ENCODE peak calls at places on chromosome 18, in six cellular contexts. U is psoas muscle; S is trophoblast cell; R is effector memory CD4-positive, alpha-beta T cell; A is naive thymus-derived CD4-positive, alpha-beta T cell; P is IMR-90. T is an unnamed sample. For H3K27me3 and H3K4me1, the result is how much of the 10 kb centered on the place peaks cover.

GRCh38 chr18:36328916-36329315 is 31.4 kb downstream of the FHOD3 start:
- DNase-seq in U (no peak), S (no peak), R (no peak), A (no peak), P (no peak), T (no peak)

GRCh38 chr18:14189858-14190257 is 57.6 kb upstream of the ZNF519 start:
- DNase-seq in U (no peak), S (no peak), R (no peak), A (no peak), P (no peak), T (no peak)

GRCh38 chr18:58438161-58438983 is 190.5 kb downstream of the ALPK2 start:
- DNase-seq in U (no peak), S (no peak), R (no peak), A (no peak), P (peak), T (no peak)

GRCh38 chr18:54696616-54697293 is 105.7 kb downstream of the DYNAP start:
- DNase-seq in U (no peak), S (no peak), R (no peak), A (no peak), P (no peak), T (no peak)

GRCh38 chr18:50190236-50190635 is 4.7 kb downstream of the MYO5B start:
- DNase-seq in U (no peak), S (no peak), R (no peak), A (no peak), P (no peak), T (no peak)

GRCh38 chr18:31740180-31740579 is 20.5 kb downstream of the SLC25A52 start:
- DNase-seq in U (no peak), S (no peak), R (no peak), A (no peak), P (no peak), T (no peak)

GRCh38 chr18:34942975-34943374 is 98.2 kb upstream of the MAPRE2 start:
- DNase-seq in U (no peak), S (no peak), R (no peak), A (no peak), P (no peak), T (no peak)

GRCh38 chr18:39200153-39200552 is 1634.6 kb upstream of the CELF4 start:
- DNase-seq in U (no peak), S (no peak), R (no peak), A (no peak), P (no peak), T (no peak)

GRCh38 chr18:8299054-8299708 is 310.1 kb upstream of the RAB12 start:
- DNase-seq in U (no peak), S (no peak), R (no peak), A (no peak), P (no peak), T (no peak)

GRCh38 chr18:10252494-10252893 is 201.9 kb upstream of the APCDD1 start:
- DNase-seq in U (no peak), S (no peak), R (no peak), A (no peak), P (no peak), T (no peak)

GRCh38 chr18:54775686-54776085 is 52.6 kb upstream of the RAB27B start:
- DNase-seq in U (no peak), S (no peak), R (no peak), A (no peak), P (peak), T (no peak)

GRCh38 chr18:78986018-78986481 is 6.4 kb downstream of the SALL3 start:
- DNase-seq in U (no peak), S (no peak), R (no peak), A (no peak), P (no peak), T (no peak)

GRCh38 chr18:78983530-78983929 is 3.9 kb downstream of the SALL3 start:
- DNase-seq in U (no peak), S (no peak), R (no peak), A (no peak), P (no peak), T (no peak)

GRCh38 chr18:78981652-78981955 is 2.0 kb downstream of the SALL3 start:
- DNase-seq in U (no peak), S (no peak), R (no peak), A (no peak), P (no peak), T (no peak)

GRCh38 chr18:78982186-78982585 is 2.6 kb downstream of the SALL3 start:
- DNase-seq in U (no peak), S (no peak), R (no peak), A (no peak), P (no peak), T (no peak)

GRCh38 chr18:78984941-78985784 is 5.5 kb downstream of the SALL3 start:
- DNase-seq in U (no peak), S (no peak), R (no peak), A (peak), P (no peak), T (no peak)
- H3K27me3 ChIP-seq in U (under half), S (under half), R (under half), A (under half), P (under half), T (under half)

GRCh38 chr18:79965119-79965902 is 868 bp downstream of the HSBP1L1 start:
- DNase-seq in U (no peak), S (peak), R (no peak), A (peak), P (peak), T (peak)
- H3K4me3 ChIP-seq in U (peak), S (peak), R (peak), A (peak), P (peak), T (peak)

DNA sequence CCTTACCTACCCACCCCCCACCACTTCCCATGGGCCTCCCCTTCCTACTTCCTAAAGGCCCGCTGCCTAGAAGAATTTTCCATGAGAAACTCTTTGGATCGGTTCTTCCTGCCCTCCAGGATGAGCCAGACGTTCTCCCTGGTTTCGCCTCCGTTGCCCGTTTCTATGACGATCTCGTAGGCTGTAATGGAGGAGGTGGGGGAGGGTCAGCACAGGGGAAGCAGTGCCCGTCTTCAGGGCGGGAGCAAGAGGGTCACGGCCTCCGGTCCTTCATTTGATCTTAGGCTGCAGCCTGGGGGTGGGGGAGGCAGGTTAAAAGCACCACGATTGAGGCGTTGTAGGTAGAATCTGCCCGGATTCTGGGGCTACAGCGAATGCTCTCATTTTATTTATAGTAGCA is 172.0 kb downstream of the LOXHD1 start:
- DNase-seq in U (no peak), S (no peak), R (no peak), A (no peak), P (no peak), T (no peak)
- H3K4me1 ChIP-seq in U (under half), S (under half), R (under half), A (under half), P (under half), T (under half)

GRCh38 chr18:26479686-26480079 is 68.7 kb downstream of the KCTD1 start:
- DNase-seq in U (no peak), S (no peak), R (no peak), A (no peak), P (peak), T (no peak)

GRCh38 chr18:26480897-26481795 is 67.2 kb downstream of the KCTD1 start:
- DNase-seq in U (no peak), S (no peak), R (no peak), A (no peak), P (peak), T (no peak)

GRCh38 chr18:26479065-26479685 is 69.2 kb downstream of the KCTD1 start:
- DNase-seq in U (no peak), S (no peak), R (no peak), A (no peak), P (no peak), T (no peak)

GRCh38 chr18:26483633-26484032 is 64.7 kb downstream of the KCTD1 start:
- DNase-seq in U (no peak), S (no peak), R (no peak), A (no peak), P (no peak), T (no peak)

DNA sequence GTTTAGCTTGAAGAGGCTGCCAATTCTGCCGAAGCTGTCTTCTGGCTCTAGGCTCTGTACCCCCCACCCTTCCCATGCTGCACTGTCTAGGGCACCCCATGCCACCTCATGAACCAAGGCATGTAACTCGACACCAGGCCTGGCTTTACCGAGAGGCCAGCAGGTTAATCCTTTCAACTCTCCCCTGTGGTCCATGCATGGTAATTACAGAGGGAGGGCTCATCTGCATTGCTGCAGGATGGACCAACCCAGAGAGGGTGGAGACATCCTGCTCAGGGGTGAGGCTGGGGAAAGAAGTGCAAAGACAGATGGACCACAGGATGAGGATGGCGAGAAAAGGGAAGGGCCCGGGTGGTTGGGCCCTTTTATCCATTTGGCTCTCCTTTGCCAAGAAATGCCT is 65.8 kb downstream of the KCTD1 start:
- DNase-seq in U (no peak), S (no peak), R (no peak), A (no peak), P (no peak), T (no peak)
- H3K27me3 ChIP-seq in U (under half), S (under half), R (under half), A (under half), P (under half), T (under half)

T was measured in right cardiac atrium.